ENCODE peak calls at places on chromosomes 11 and 22, in five cellular contexts. R is IMR-90, S is mesenchymal stem cell, C is H1, D is H9. M is an unnamed sample.

GRCh38 chr11:10460611-10461275 is 5.7 kb downstream of the AMPD3 start:
- DNase-seq in R (no peak), C (no peak), S (no peak), D (peak), M (no peak)

GRCh38 chr11:73942030-73942429 is 8.8 kb upstream of the DNAJB13 start:
- DNase-seq in C (no peak), D (no peak), S (no peak), R (no peak), M (peak)

GRCh38 chr11:47724041-47724729 is 9.0 kb upstream of the AGBL2 start:
- DNase-seq in D (no peak), S (peak), R (peak), C (no peak), M (peak)

GRCh38 chr11:94732617-94733292 is 35.4 kb upstream of the AMOTL1 start:
- DNase-seq in D (no peak), C (no peak), R (peak), S (peak), M (no peak)

GRCh38 chr11:10268746-10269487 is 25.1 kb downstream of the SBF2 start:
- DNase-seq in C (no peak), D (no peak), S (peak), R (peak), M (no peak)

GRCh38 chr11:118620529-118621070 is 13.2 kb downstream of the PHLDB1 start:
- DNase-seq in C (no peak), R (no peak), S (no peak), D (peak), M (no peak)

GRCh38 chr11:60672255-60672654 is 27.2 kb upstream of the MS4A8 start:
- DNase-seq in C (no peak), D (no peak), S (no peak), R (no peak), M (no peak)

GRCh38 chr22:42069801-42070516 is 653 bp downstream of the NAGA start:
- DNase-seq in R (no peak), S (no peak), C (no peak), D (peak), M (peak)

GRCh38 chr11:77602385-77603105 is 12.8 kb downstream of the AQP11 start:
- DNase-seq in C (no peak), S (peak), R (peak), D (no peak), M (peak)

GRCh38 chr11:62208785-62209144 is 292 bp downstream of the SCGB2A1 start:
- DNase-seq in S (no peak), R (no peak), C (no peak), D (no peak), M (no peak)

GRCh38 chr22:46103664-46104063 is 46.7 kb upstream of the PPARA start:
- DNase-seq in S (no peak), D (no peak), R (no peak), C (no peak), M (no peak)

GRCh38 chr11:67033661-67034166 is 10.8 kb downstream of the SYT12 start:
- DNase-seq in D (no peak), C (no peak), R (peak), S (peak), M (no peak)

GRCh38 chr22:19818264-19819208 is 36.1 kb downstream of the GNB1L start:
- DNase-seq in R (no peak), D (peak), S (no peak), C (peak), M (no peak)

GRCh38 chr11:6635082-6635932 is 16.1 kb upstream of the TPP1 start:
- DNase-seq in R (peak), C (no peak), D (peak), S (peak), M (no peak)

GRCh38 chr11:116379185-116379828 is 393.5 kb downstream of the BUD13 start:
- DNase-seq in D (peak), R (peak), C (peak), S (peak), M (no peak)

GRCh38 chr22:38485783-38486182 is 17.9 kb downstream of the KDELR3 start:
- DNase-seq in S (no peak), D (no peak), R (no peak), C (no peak), M (no peak)

GRCh38 chr11:45021001-45021400 is 70.3 kb upstream of the TP53I11 start:
- DNase-seq in R (no peak), D (no peak), C (no peak), S (no peak), M (no peak)

GRCh38 chr11:38252620-38253019 is 1654.6 kb upstream of the RAG2 start:
- DNase-seq in C (no peak), D (no peak), S (no peak), R (no peak), M (no peak)

GRCh38 chr22:39594411-39594810 is 23.9 kb downstream of the CACNA1I start:
- DNase-seq in S (no peak), R (no peak), D (no peak), C (no peak), M (no peak)

DNA sequence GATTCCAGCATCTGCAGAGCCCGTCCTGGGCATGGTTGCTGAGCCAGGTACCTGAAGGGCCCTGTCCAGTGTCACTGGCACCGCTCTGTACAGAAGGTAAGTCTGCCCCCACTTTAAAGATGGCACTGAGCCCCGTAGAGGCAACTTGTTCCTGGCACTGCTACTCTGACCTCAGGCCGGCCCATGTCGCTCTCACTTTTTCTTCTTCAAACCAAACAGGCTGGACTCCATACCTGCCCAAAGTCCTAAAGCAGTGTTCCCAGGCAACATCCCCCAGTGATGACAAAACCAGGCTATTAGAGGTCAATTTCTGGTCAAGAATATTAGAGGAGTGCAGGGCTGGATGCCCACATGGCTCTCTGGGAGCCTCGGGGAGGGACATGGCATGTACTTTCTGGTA is 46.6 kb upstream of the TTLL12 start:
- DNase-seq in R (no peak), S (no peak), C (no peak), D (no peak), M (peak)
- H3K23ac ChIP-seq in R (no peak), S (no peak), C (no peak), D (no peak), M (no peak)

GRCh38 chr11:16397355-16397754 is 41.0 kb upstream of the SOX6 start:
- DNase-seq in S (no peak), D (no peak), R (no peak), C (no peak), M (no peak)

GRCh38 chr11:16395601-16396000 is 39.3 kb upstream of the SOX6 start:
- DNase-seq in R (peak), C (no peak), D (no peak), S (no peak), M (no peak)

GRCh38 chr11:16394947-16395346 is 38.6 kb upstream of the SOX6 start:
- DNase-seq in S (no peak), D (no peak), R (no peak), C (no peak), M (no peak)

GRCh38 chr11:16392646-16393045 is 36.3 kb upstream of the SOX6 start:
- DNase-seq in C (no peak), S (no peak), R (peak), D (no peak), M (no peak)

DNA sequence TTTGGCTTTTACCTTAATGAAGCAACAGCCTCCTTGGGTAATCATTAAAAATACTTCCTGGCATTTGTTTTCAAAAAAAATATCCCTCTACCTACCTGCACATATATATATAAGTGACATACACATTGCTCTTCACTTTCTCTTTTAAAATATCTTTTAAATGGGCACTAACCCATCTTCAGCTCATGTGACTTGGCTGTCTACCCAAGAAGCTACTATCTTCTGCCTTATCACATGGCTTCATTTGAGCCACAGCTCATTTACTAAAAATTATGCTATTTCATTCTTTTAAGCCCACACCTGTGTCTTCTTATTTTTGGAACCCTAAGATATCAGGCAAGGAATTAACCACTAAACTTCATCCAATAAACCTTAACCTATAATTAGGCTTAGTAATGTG is 37.0 kb upstream of the SOX6 start:
- DNase-seq in C (no peak), D (no peak), R (no peak), S (no peak), M (no peak)
- H3K23ac ChIP-seq in C (no peak), D (no peak), R (no peak), S (no peak), M (no peak)

DNA sequence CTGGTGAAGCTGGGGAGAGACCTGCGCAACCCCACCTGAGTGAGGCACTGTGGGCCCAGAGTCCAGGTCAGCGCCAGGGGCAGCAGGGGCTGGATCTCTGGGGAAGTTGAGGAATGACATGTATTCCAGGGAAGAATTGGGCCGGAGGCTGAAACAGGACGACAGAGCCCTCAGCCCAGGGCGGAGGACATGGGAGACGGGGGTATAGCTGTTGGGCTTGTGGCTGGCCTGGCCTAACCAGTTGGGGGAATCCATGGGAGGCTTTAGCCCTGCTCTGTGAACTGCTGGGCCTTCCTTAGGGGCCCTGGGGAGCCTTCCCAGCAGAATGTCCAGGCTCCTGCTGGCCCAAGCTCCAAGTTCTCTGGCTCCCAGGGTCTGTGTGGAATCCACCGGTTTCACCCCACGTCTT is 50.3 kb upstream of the KCNQ1OT1 start:
- DNase-seq in R (no peak), D (no peak), C (no peak), S (no peak), M (peak)
- H3K23ac ChIP-seq in R (no peak), D (no peak), C (no peak), S (no peak), M (no peak)

GRCh38 chr22:37431366-37431765 is 4.1 kb upstream of the ELFN2 start:
- DNase-seq in R (peak), C (no peak), S (no peak), D (no peak), M (no peak)
- H3K23ac ChIP-seq in R (peak), C (no peak), S (no peak), D (no peak), M (no peak)

GRCh38 chr11:548700-549603 is 11.6 kb downstream of the LMNTD2 start:
- DNase-seq in D (no peak), R (no peak), S (peak), C (no peak), M (peak)

GRCh38 chr11:545171-545570 is 7.8 kb downstream of the LRRC56 start:
- DNase-seq in R (no peak), D (no peak), S (no peak), C (no peak), M (no peak)

GRCh38 chr11:541433-541885 is 4.1 kb downstream of the LRRC56 start:
- DNase-seq in C (no peak), R (no peak), S (no peak), D (no peak), M (no peak)

GRCh38 chr11:540583-541432 is 3.5 kb downstream of the LRRC56 start:
- DNase-seq in D (no peak), R (no peak), C (no peak), S (no peak), M (no peak)

GRCh38 chr11:544817-545166 is 7.5 kb downstream of the LRRC56 start:
- DNase-seq in C (no peak), D (no peak), S (no peak), R (no peak), M (no peak)
- H3K23ac ChIP-seq in C (no peak), D (no peak), S (no peak), R (no peak), M (no peak)

DNA sequence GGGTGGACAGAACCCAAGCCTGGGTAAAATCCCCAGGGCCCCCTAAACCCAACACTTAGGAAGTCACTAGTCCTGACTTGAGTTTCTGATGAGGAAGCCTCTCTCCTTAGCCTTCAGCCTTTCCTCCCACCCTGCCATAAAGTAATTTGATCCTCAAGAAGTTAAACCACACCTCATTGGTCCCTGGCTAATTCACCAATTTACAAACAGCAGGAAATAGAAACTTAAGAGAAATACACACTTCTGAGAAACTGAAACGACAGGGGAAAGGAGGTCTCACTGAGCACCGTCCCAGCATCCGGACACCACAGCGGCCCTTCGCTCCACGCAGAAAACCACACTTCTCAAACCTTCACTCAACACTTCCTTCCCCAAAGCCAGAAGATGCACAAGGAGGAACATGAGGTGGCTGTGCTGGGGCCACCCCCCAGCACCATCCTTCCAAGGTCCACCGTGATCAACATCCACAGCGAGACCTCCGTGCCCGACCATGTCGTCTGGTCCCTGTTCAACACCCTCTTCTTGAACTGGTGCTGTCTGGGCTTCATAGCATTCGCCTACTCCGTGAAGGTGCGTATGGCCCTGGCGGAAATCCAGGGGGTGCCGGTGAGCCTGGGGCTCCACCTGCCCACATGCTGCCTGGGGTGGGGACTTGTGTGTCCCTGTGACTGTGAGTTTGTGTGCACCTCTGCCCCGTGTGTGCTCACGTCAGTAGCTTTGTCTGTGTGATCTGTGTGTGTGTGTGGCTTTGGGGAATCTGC is at the start of gene IFITM1:
- DNase-seq in C (peak), R (peak), D (no peak), S (peak), M (no peak)
- H3K23ac ChIP-seq in C (no peak), R (peak), D (no peak), S (no peak), M (no peak)

GRCh38 chr11:124916370-124916710 is 2.7 kb upstream of the HEPN1 start:
- DNase-seq in D (no peak), R (no peak), C (no peak), S (no peak), M (no peak)

GRCh38 chr11:124917115-124917637 is 1.9 kb upstream of the HEPN1 start:
- DNase-seq in S (peak), D (no peak), C (no peak), R (peak), M (no peak)

GRCh38 chr11:124919836-124920755 is 1.0 kb downstream of the HEPN1 start:
- DNase-seq in D (no peak), S (no peak), R (no peak), C (no peak), M (no peak)

GRCh38 chr11:124920870-124921609 is 2.0 kb downstream of the HEPN1 start:
- DNase-seq in D (peak), S (peak), R (peak), C (peak), M (peak)

GRCh38 chr11:124918950-124919349 is at the start of gene HEPN1:
- DNase-seq in R (no peak), S (no peak), C (no peak), D (no peak), M (no peak)
- H3K23ac ChIP-seq in R (no peak), S (no peak), C (no peak), D (no peak), M (no peak)

M was measured in trophoblast cell.